ENCODE peak calls at places on chromosome 1, in six cellular contexts. Z, R, U, G, C and E are unnamed samples.

GRCh38 chr1:208252126-208252853 is 8.1 kb upstream of the PLXNA2 start:
- DNase-seq in R (no peak), C (no peak), Z (peak), U (no peak), G (no peak), E (peak)

GRCh38 chr1:93732514-93732913 is 50.9 kb upstream of the BCAR3 start:
- DNase-seq in C (no peak), G (no peak), Z (no peak), R (no peak), U (no peak), E (no peak)

GRCh38 chr1:28835237-28835650 is 23.3 kb downstream of the OPRD1 start:
- DNase-seq in Z (no peak), C (no peak), R (no peak), U (no peak), G (no peak), E (no peak)

GRCh38 chr1:161199506-161200119 is 759 bp upstream of the ADAMTS4 start:
- DNase-seq in U (no peak), C (peak), Z (no peak), R (no peak), G (no peak), E (no peak)

GRCh38 chr1:154213274-154213673 is 7.1 kb upstream of the CFAP141 start:
- DNase-seq in C (no peak), Z (no peak), U (no peak), G (no peak), R (no peak), E (peak)

GRCh38 chr1:22876359-22877111 is 96.1 kb downstream of the LACTBL1 start:
- DNase-seq in Z (no peak), G (no peak), R (no peak), U (no peak), C (no peak), E (no peak)

GRCh38 chr1:226482975-226483660 is 65.4 kb upstream of the STUM start:
- DNase-seq in G (no peak), R (no peak), Z (no peak), U (no peak), C (no peak), E (no peak)

GRCh38 chr1:117661027-117661426 is 55.2 kb downstream of the TENT5C start:
- DNase-seq in C (no peak), G (no peak), R (no peak), U (no peak), Z (no peak), E (no peak)

GRCh38 chr1:203658274-203658673 is 31.6 kb downstream of the ATP2B4 start:
- DNase-seq in R (no peak), C (no peak), Z (no peak), U (no peak), G (no peak), E (no peak)

GRCh38 chr1:246262281-246262680 is 244.8 kb downstream of the SMYD3 start:
- DNase-seq in U (no peak), G (no peak), Z (no peak), R (no peak), C (no peak), E (no peak)

GRCh38 chr1:23756676-23757075 is 13.4 kb downstream of the ELOA start:
- DNase-seq in R (no peak), Z (no peak), C (no peak), G (no peak), U (no peak), E (no peak)

GRCh38 chr1:86235859-86236258 is 79.3 kb upstream of the COL24A1 start:
- DNase-seq in U (no peak), G (no peak), R (no peak), Z (no peak), C (no peak), E (no peak)

GRCh38 chr1:85607126-85607912 is 26.8 kb downstream of the CCN1 start:
- DNase-seq in U (peak), G (no peak), Z (no peak), R (no peak), C (no peak), E (no peak)

GRCh38 chr1:226690460-226690982 is 48.6 kb downstream of the ITPKB start:
- DNase-seq in C (no peak), G (no peak), U (no peak), Z (no peak), R (no peak), E (no peak)

GRCh38 chr1:41495171-41495948 is 10.9 kb upstream of the EDN2 start:
- DNase-seq in R (no peak), C (no peak), U (no peak), G (no peak), Z (peak), E (peak)

GRCh38 chr1:49765034-49765433 is 258.7 kb downstream of the AGBL4 start:
- DNase-seq in U (no peak), G (no peak), R (no peak), Z (no peak), C (no peak), E (no peak)

GRCh38 chr1:89978763-89979162 is 16.1 kb upstream of the ZNF326 start:
- DNase-seq in C (no peak), R (no peak), Z (no peak), U (no peak), G (no peak), E (no peak)

GRCh38 chr1:13479171-13479856 is 34.5 kb downstream of the LRRC38 start:
- DNase-seq in Z (no peak), C (no peak), G (no peak), R (no peak), U (no peak), E (no peak)

GRCh38 chr1:3746389-3746783 is 5.9 kb upstream of the CCDC27 start:
- DNase-seq in C (no peak), G (no peak), Z (peak), U (no peak), R (no peak), E (peak)

GRCh38 chr1:209661081-209661480 is 8.9 kb upstream of the LAMB3 start:
- DNase-seq in R (no peak), G (no peak), C (no peak), U (no peak), Z (no peak), E (no peak)

GRCh38 chr1:8902765-8903164 is 24.3 kb upstream of the ENO1 start:
- DNase-seq in U (no peak), G (no peak), Z (no peak), R (no peak), C (no peak), E (no peak)

GRCh38 chr1:59750612-59751395 is 63.9 kb upstream of the HOOK1 start:
- DNase-seq in Z (peak), U (peak), G (peak), C (no peak), R (no peak), E (no peak)

GRCh38 chr1:242129103-242129502 is 130.2 kb upstream of the MAP1LC3C start:
- DNase-seq in U (peak), C (no peak), G (no peak), R (no peak), Z (peak), E (no peak)

GRCh38 chr1:17176306-17177061 is 28.4 kb upstream of the PADI1 start:
- DNase-seq in R (no peak), U (no peak), G (no peak), C (no peak), Z (no peak), E (no peak)

GRCh38 chr1:246761386-246761785 is 37.2 kb downstream of the SCCPDH start:
- DNase-seq in U (no peak), G (no peak), Z (no peak), R (no peak), C (no peak), E (no peak)

GRCh38 chr1:115229016-115229415 is 109.0 kb downstream of the NGF start:
- DNase-seq in R (no peak), Z (no peak), G (no peak), C (no peak), U (no peak), E (no peak)

GRCh38 chr1:48931571-48932251 is 155.0 kb upstream of the BEND5 start:
- DNase-seq in C (no peak), G (no peak), U (no peak), R (no peak), Z (no peak), E (no peak)

GRCh38 chr1:180353930-180354329 is 123.9 kb downstream of the LHX4 start:
- DNase-seq in U (no peak), C (no peak), Z (no peak), R (no peak), G (no peak), E (no peak)

GRCh38 chr1:211035821-211036380 is 98.0 kb downstream of the KCNH1 start:
- DNase-seq in R (no peak), Z (no peak), C (no peak), G (no peak), U (no peak), E (no peak)

GRCh38 chr1:205504311-205505075 is at the start of gene CDK18:
- DNase-seq in C (peak), U (peak), G (peak), R (peak), Z (peak), E (no peak)

GRCh38 chr1:12556368-12556930 is 61.6 kb downstream of the DHRS3 start:
- DNase-seq in C (no peak), G (peak), U (no peak), Z (peak), R (no peak), E (no peak)

GRCh38 chr1:108044318-108044717 is 79.3 kb upstream of the VAV3 start:
- DNase-seq in U (no peak), Z (no peak), R (no peak), C (no peak), G (no peak), E (no peak)

GRCh38 chr1:47713960-47714359 is 276.1 kb downstream of the FOXD2 start:
- DNase-seq in G (no peak), C (no peak), R (no peak), Z (no peak), U (no peak), E (no peak)
- TF ChIP-seq POLR2A in G (no peak), C (no peak), R (no peak), Z (no peak), U (no peak), E (no peak)

GRCh38 chr1:156055649-156056048 is 1.1 kb downstream of the LAMTOR2 start:
- DNase-seq in U (no peak), G (no peak), C (no peak), Z (no peak), R (no peak), E (no peak)

GRCh38 chr1:156052862-156053769 is 482 bp downstream of the UBQLN4 start:
- DNase-seq in U (peak), Z (peak), C (peak), G (peak), R (peak), E (peak)

GRCh38 chr1:156055343-156055645 is 712 bp downstream of the LAMTOR2 start:
- DNase-seq in U (no peak), Z (no peak), R (no peak), C (no peak), G (no peak), E (no peak)

GRCh38 chr1:156053770-156054499 is at the start of gene UBQLN4:
- DNase-seq in C (peak), Z (peak), R (peak), G (peak), U (peak), E (peak)

GRCh38 chr1:156054500-156055342 is at the start of gene LAMTOR2:
- DNase-seq in G (peak), C (peak), U (peak), Z (peak), R (peak), E (peak)
- TF ChIP-seq POLR2A in G (peak), C (peak), U (peak), Z (no peak), R (no peak), E (peak)

GRCh38 chr1:167915528-167916102 is 1.7 kb upstream of the ADCY10 start:
- DNase-seq in Z (no peak), C (no peak), U (no peak), G (no peak), R (no peak), E (no peak)
- TF ChIP-seq POLR2A in Z (no peak), C (no peak), U (no peak), G (no peak), R (no peak), E (no peak)

DNA sequence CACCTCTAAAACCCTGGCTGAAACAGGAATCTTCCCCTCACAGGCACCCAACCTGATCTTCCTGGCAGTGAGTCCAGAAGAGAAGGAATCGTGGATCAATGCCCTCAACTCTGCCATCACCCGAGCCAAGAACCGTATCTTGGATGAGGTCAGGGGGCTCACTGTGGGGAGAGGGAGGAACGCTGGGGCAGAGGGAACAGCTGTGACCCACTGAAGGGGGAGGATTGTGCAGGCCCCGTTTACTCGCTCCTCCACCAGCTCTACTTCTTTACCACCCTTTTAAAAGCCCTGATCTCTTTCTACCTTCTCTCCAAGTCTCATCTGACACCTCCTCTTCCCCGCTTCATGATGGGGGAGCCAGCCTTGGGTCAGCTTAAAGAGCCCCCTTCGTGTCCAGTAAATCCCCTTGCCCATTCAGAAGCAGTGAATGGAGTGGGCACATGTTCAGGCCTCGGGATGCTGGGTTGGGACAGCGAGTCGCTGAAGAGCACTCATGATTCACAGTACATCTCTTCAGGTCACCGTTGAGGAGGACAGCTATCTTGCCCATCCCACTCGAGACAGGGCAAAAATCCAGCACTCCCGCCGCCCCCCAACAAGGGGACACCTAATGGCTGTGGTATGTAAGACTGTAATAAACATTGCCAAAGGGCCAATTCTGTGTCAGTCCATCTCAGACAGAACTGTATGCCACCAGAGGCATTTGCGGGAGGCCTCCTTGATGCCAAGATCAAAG is 7.3 kb downstream of the PLEKHO1 start:
- DNase-seq in U (no peak), Z (no peak), G (no peak), C (no peak), R (no peak), E (no peak)
- TF ChIP-seq POLR2A in U (no peak), Z (no peak), G (no peak), C (no peak), R (no peak), E (no peak)